ENCODE peak calls at places on chromosomes 4 and X, in seven cellular contexts. One of them, this sample, is unnamed.

GRCh38 chrX:38654302-38654701 is 93.0 kb downstream of the TSPAN7 start:
- DNase-seq in CD8-positive, alpha-beta memory T cell: no peak
- DNase-seq in AG08396: peak; percentile 11
- DNase-seq in PC-9: no peak
- DNase-seq in myocyte: peak; percentile 50
- DNase-seq in neural crest cell: no peak
- DNase-seq in stimulated activated CD4-positive, alpha-beta T cell treated with anti-CD3 and anti-CD28 coated beads, Interleukin-12 subunit alpha, Interleukin-12 subunit beta, amount 100 ng/mL, for 4 hours: no peak
- DNase-seq in this sample: peak; percentile 48

GRCh38 chr4:85642356-85643100 is 167.6 kb downstream of the ARHGAP24 start:
- DNase-seq in stimulated activated CD4-positive, alpha-beta T cell treated with anti-CD3 and anti-CD28 coated beads, Interleukin-12 subunit alpha, Interleukin-12 subunit beta, amount 100 ng/mL, for 4 hours: no peak
- DNase-seq in PC-9: no peak
- DNase-seq in neural crest cell: no peak
- DNase-seq in AG08396: no peak
- DNase-seq in myocyte: no peak
- DNase-seq in CD8-positive, alpha-beta memory T cell: no peak
- DNase-seq in this sample: no peak

GRCh38 chr4:37464373-37464772 is 219.8 kb downstream of the NWD2 start:
- DNase-seq in PC-9: no peak
- DNase-seq in stimulated activated CD4-positive, alpha-beta T cell treated with anti-CD3 and anti-CD28 coated beads, Interleukin-12 subunit alpha, Interleukin-12 subunit beta, amount 100 ng/mL, for 4 hours: no peak
- DNase-seq in neural crest cell: no peak
- DNase-seq in CD8-positive, alpha-beta memory T cell: no peak
- DNase-seq in AG08396: no peak
- DNase-seq in myocyte: no peak
- DNase-seq in this sample: no peak

GRCh38 chr4:121822796-121823504 is 733 bp downstream of the CCNA2 start:
- DNase-seq in myocyte: peak; percentile 84
- DNase-seq in neural crest cell: peak; percentile 30
- DNase-seq in stimulated activated CD4-positive, alpha-beta T cell treated with anti-CD3 and anti-CD28 coated beads, Interleukin-12 subunit alpha, Interleukin-12 subunit beta, amount 100 ng/mL, for 4 hours: no peak
- DNase-seq in AG08396: peak; percentile 34
- DNase-seq in CD8-positive, alpha-beta memory T cell: peak; percentile 12
- DNase-seq in PC-9: peak; percentile 60
- DNase-seq in this sample: peak; percentile 81

GRCh38 chr4:24188459-24188858 is 298.6 kb upstream of the PPARGC1A start:
- DNase-seq in myocyte: no peak
- DNase-seq in stimulated activated CD4-positive, alpha-beta T cell treated with anti-CD3 and anti-CD28 coated beads, Interleukin-12 subunit alpha, Interleukin-12 subunit beta, amount 100 ng/mL, for 4 hours: no peak
- DNase-seq in PC-9: no peak
- DNase-seq in AG08396: no peak
- DNase-seq in neural crest cell: no peak
- DNase-seq in CD8-positive, alpha-beta memory T cell: no peak
- DNase-seq in this sample: no peak

GRCh38 chrX:103817502-103817901 is 14.6 kb downstream of the RAB9B start:
- DNase-seq in CD8-positive, alpha-beta memory T cell: peak; percentile 1
- DNase-seq in neural crest cell: peak; percentile 59
- DNase-seq in stimulated activated CD4-positive, alpha-beta T cell treated with anti-CD3 and anti-CD28 coated beads, Interleukin-12 subunit alpha, Interleukin-12 subunit beta, amount 100 ng/mL, for 4 hours: no peak
- DNase-seq in myocyte: peak; percentile 32
- DNase-seq in PC-9: peak; percentile 51
- DNase-seq in AG08396: peak; percentile 19
- DNase-seq in this sample: peak; percentile 38

GRCh38 chr4:186957952-186958555 is 234.4 kb upstream of the FAT1 start:
- DNase-seq in CD8-positive, alpha-beta memory T cell: no peak
- DNase-seq in PC-9: no peak
- DNase-seq in AG08396: no peak
- DNase-seq in neural crest cell: no peak
- DNase-seq in stimulated activated CD4-positive, alpha-beta T cell treated with anti-CD3 and anti-CD28 coated beads, Interleukin-12 subunit alpha, Interleukin-12 subunit beta, amount 100 ng/mL, for 4 hours: no peak
- DNase-seq in myocyte: no peak
- DNase-seq in this sample: no peak

GRCh38 chrX:153517421-153517820 is at the start of gene ATP2B3:
- DNase-seq in neural crest cell: no peak
- DNase-seq in PC-9: no peak
- DNase-seq in CD8-positive, alpha-beta memory T cell: no peak
- DNase-seq in AG08396: no peak
- DNase-seq in myocyte: no peak
- DNase-seq in stimulated activated CD4-positive, alpha-beta T cell treated with anti-CD3 and anti-CD28 coated beads, Interleukin-12 subunit alpha, Interleukin-12 subunit beta, amount 100 ng/mL, for 4 hours: no peak
- DNase-seq in this sample: no peak

GRCh38 chr4:23333946-23334878 is 555.6 kb downstream of the PPARGC1A start:
- DNase-seq in CD8-positive, alpha-beta memory T cell: no peak
- DNase-seq in neural crest cell: no peak
- DNase-seq in myocyte: peak; percentile 82
- DNase-seq in AG08396: peak; percentile 8
- DNase-seq in stimulated activated CD4-positive, alpha-beta T cell treated with anti-CD3 and anti-CD28 coated beads, Interleukin-12 subunit alpha, Interleukin-12 subunit beta, amount 100 ng/mL, for 4 hours: peak; percentile 1
- DNase-seq in PC-9: peak; percentile 75
- DNase-seq in this sample: peak; percentile 19

GRCh38 chr4:164876680-164877324 is at the start of gene APELA:
- DNase-seq in stimulated activated CD4-positive, alpha-beta T cell treated with anti-CD3 and anti-CD28 coated beads, Interleukin-12 subunit alpha, Interleukin-12 subunit beta, amount 100 ng/mL, for 4 hours: no peak
- DNase-seq in neural crest cell: no peak
- DNase-seq in myocyte: peak; percentile 46
- DNase-seq in PC-9: no peak
- DNase-seq in CD8-positive, alpha-beta memory T cell: no peak
- DNase-seq in AG08396: no peak
- DNase-seq in this sample: no peak

GRCh38 chr4:133316874-133317273 is 167.8 kb downstream of the PCDH10 start:
- DNase-seq in stimulated activated CD4-positive, alpha-beta T cell treated with anti-CD3 and anti-CD28 coated beads, Interleukin-12 subunit alpha, Interleukin-12 subunit beta, amount 100 ng/mL, for 4 hours: no peak
- DNase-seq in CD8-positive, alpha-beta memory T cell: no peak
- DNase-seq in PC-9: no peak
- DNase-seq in AG08396: no peak
- DNase-seq in myocyte: peak; percentile 25
- DNase-seq in neural crest cell: no peak
- DNase-seq in this sample: no peak

GRCh38 chr4:159015862-159016261 is 87.0 kb upstream of the RAPGEF2 start:
- DNase-seq in neural crest cell: no peak
- DNase-seq in AG08396: peak; percentile 11
- DNase-seq in CD8-positive, alpha-beta memory T cell: no peak
- DNase-seq in PC-9: no peak
- DNase-seq in stimulated activated CD4-positive, alpha-beta T cell treated with anti-CD3 and anti-CD28 coated beads, Interleukin-12 subunit alpha, Interleukin-12 subunit beta, amount 100 ng/mL, for 4 hours: no peak
- DNase-seq in myocyte: no peak
- DNase-seq in this sample: no peak

GRCh38 chr4:2767705-2768074 is 11.6 kb upstream of the TNIP2 start:
- DNase-seq in CD8-positive, alpha-beta memory T cell: no peak
- DNase-seq in myocyte: no peak
- DNase-seq in stimulated activated CD4-positive, alpha-beta T cell treated with anti-CD3 and anti-CD28 coated beads, Interleukin-12 subunit alpha, Interleukin-12 subunit beta, amount 100 ng/mL, for 4 hours: no peak
- DNase-seq in PC-9: no peak
- DNase-seq in AG08396: no peak
- DNase-seq in neural crest cell: no peak
- DNase-seq in this sample: no peak

GRCh38 chr4:27066591-27066990 is 205.9 kb downstream of the STIM2 start:
- DNase-seq in stimulated activated CD4-positive, alpha-beta T cell treated with anti-CD3 and anti-CD28 coated beads, Interleukin-12 subunit alpha, Interleukin-12 subunit beta, amount 100 ng/mL, for 4 hours: no peak
- DNase-seq in neural crest cell: no peak
- DNase-seq in CD8-positive, alpha-beta memory T cell: no peak
- DNase-seq in PC-9: peak; percentile 44
- DNase-seq in myocyte: no peak
- DNase-seq in AG08396: no peak
- DNase-seq in this sample: no peak

GRCh38 chr4:184399505-184399893 is 74.9 kb downstream of the IRF2 start:
- DNase-seq in CD8-positive, alpha-beta memory T cell: no peak
- DNase-seq in stimulated activated CD4-positive, alpha-beta T cell treated with anti-CD3 and anti-CD28 coated beads, Interleukin-12 subunit alpha, Interleukin-12 subunit beta, amount 100 ng/mL, for 4 hours: no peak
- DNase-seq in myocyte: no peak
- DNase-seq in neural crest cell: no peak
- DNase-seq in PC-9: no peak
- DNase-seq in AG08396: no peak
- DNase-seq in this sample: no peak

GRCh38 chr4:116551798-116552197 is 533.6 kb downstream of the TRAM1L1 start:
- DNase-seq in stimulated activated CD4-positive, alpha-beta T cell treated with anti-CD3 and anti-CD28 coated beads, Interleukin-12 subunit alpha, Interleukin-12 subunit beta, amount 100 ng/mL, for 4 hours: no peak
- DNase-seq in PC-9: no peak
- DNase-seq in CD8-positive, alpha-beta memory T cell: no peak
- DNase-seq in neural crest cell: no peak
- DNase-seq in myocyte: no peak
- DNase-seq in AG08396: no peak
- DNase-seq in this sample: no peak

GRCh38 chr4:178148106-178148505 is 705.9 kb upstream of the AGA start:
- DNase-seq in CD8-positive, alpha-beta memory T cell: no peak
- DNase-seq in AG08396: no peak
- DNase-seq in PC-9: peak; percentile 37
- DNase-seq in neural crest cell: no peak
- DNase-seq in myocyte: no peak
- DNase-seq in stimulated activated CD4-positive, alpha-beta T cell treated with anti-CD3 and anti-CD28 coated beads, Interleukin-12 subunit alpha, Interleukin-12 subunit beta, amount 100 ng/mL, for 4 hours: no peak
- DNase-seq in this sample: no peak

GRCh38 chrX:94743478-94743877 is 1069.5 kb downstream of the FAM133A start:
- DNase-seq in stimulated activated CD4-positive, alpha-beta T cell treated with anti-CD3 and anti-CD28 coated beads, Interleukin-12 subunit alpha, Interleukin-12 subunit beta, amount 100 ng/mL, for 4 hours: no peak
- DNase-seq in CD8-positive, alpha-beta memory T cell: no peak
- DNase-seq in neural crest cell: no peak
- DNase-seq in myocyte: no peak
- DNase-seq in AG08396: no peak
- DNase-seq in PC-9: no peak
- DNase-seq in this sample: no peak

GRCh38 chr4:93646225-93646930 is 182.2 kb upstream of the ATOH1 start:
- DNase-seq in CD8-positive, alpha-beta memory T cell: no peak
- DNase-seq in AG08396: no peak
- DNase-seq in myocyte: no peak
- DNase-seq in neural crest cell: no peak
- DNase-seq in PC-9: no peak
- DNase-seq in stimulated activated CD4-positive, alpha-beta T cell treated with anti-CD3 and anti-CD28 coated beads, Interleukin-12 subunit alpha, Interleukin-12 subunit beta, amount 100 ng/mL, for 4 hours: no peak
- DNase-seq in this sample: peak; percentile 8

GRCh38 chr4:110787109-110787508 is 164.2 kb upstream of the PITX2 start:
- DNase-seq in myocyte: no peak
- DNase-seq in PC-9: no peak
- DNase-seq in stimulated activated CD4-positive, alpha-beta T cell treated with anti-CD3 and anti-CD28 coated beads, Interleukin-12 subunit alpha, Interleukin-12 subunit beta, amount 100 ng/mL, for 4 hours: no peak
- DNase-seq in AG08396: no peak
- DNase-seq in CD8-positive, alpha-beta memory T cell: no peak
- DNase-seq in neural crest cell: no peak
- DNase-seq in this sample: no peak

GRCh38 chrX:64394874-64395567 is at the start of gene MTMR8:
- DNase-seq in myocyte: no peak
- DNase-seq in stimulated activated CD4-positive, alpha-beta T cell treated with anti-CD3 and anti-CD28 coated beads, Interleukin-12 subunit alpha, Interleukin-12 subunit beta, amount 100 ng/mL, for 4 hours: peak; percentile 73
- DNase-seq in CD8-positive, alpha-beta memory T cell: peak; percentile 71
- DNase-seq in AG08396: peak; percentile 22
- DNase-seq in PC-9: peak; percentile 70
- DNase-seq in neural crest cell: peak; percentile 67
- DNase-seq in this sample: no peak

GRCh38 chr4:76306882-76307669 is 543 bp downstream of the STBD1 start:
- DNase-seq in CD8-positive, alpha-beta memory T cell: no peak
- DNase-seq in myocyte: peak; percentile 79
- DNase-seq in PC-9: no peak
- DNase-seq in stimulated activated CD4-positive, alpha-beta T cell treated with anti-CD3 and anti-CD28 coated beads, Interleukin-12 subunit alpha, Interleukin-12 subunit beta, amount 100 ng/mL, for 4 hours: peak; percentile 10
- DNase-seq in AG08396: peak; percentile 81
- DNase-seq in neural crest cell: peak; percentile 41
- DNase-seq in this sample: peak; percentile 60

GRCh38 chrX:13376857-13377441 is 57.1 kb upstream of the ATXN3L start:
- DNase-seq in stimulated activated CD4-positive, alpha-beta T cell treated with anti-CD3 and anti-CD28 coated beads, Interleukin-12 subunit alpha, Interleukin-12 subunit beta, amount 100 ng/mL, for 4 hours: no peak
- DNase-seq in neural crest cell: no peak
- DNase-seq in AG08396: peak; percentile 68
- DNase-seq in myocyte: peak; percentile 97
- DNase-seq in CD8-positive, alpha-beta memory T cell: no peak
- DNase-seq in PC-9: no peak
- DNase-seq in this sample: peak; percentile 99

GRCh38 chrX:110041980-110042379 is 39.1 kb downstream of the TMEM164 start:
- DNase-seq in PC-9: no peak
- DNase-seq in myocyte: no peak
- DNase-seq in stimulated activated CD4-positive, alpha-beta T cell treated with anti-CD3 and anti-CD28 coated beads, Interleukin-12 subunit alpha, Interleukin-12 subunit beta, amount 100 ng/mL, for 4 hours: no peak
- DNase-seq in neural crest cell: no peak
- DNase-seq in CD8-positive, alpha-beta memory T cell: no peak
- DNase-seq in AG08396: no peak
- DNase-seq in this sample: no peak

This sample was measured in SJCRH30.